ENCODE peak calls at places on chromosomes 12 and 14, in nine cellular contexts. E, O, D, B, N, I, Z, R and K are unnamed samples.

GRCh38 chr12:131097247-131098177 is 143.8 kb downstream of the ADGRD1 start:
- DNase-seq in B (no peak), R (peak; percentile 12), E (no peak), D (no peak), N (no peak), I (no peak), O (no peak), Z (peak; percentile 49), K (no peak)

GRCh38 chr12:6946033-6946919 is 2.5 kb downstream of the C12orf57 start:
- DNase-seq in N (peak; percentile 87), B (no peak), D (no peak), R (no peak), Z (peak; percentile 19), E (peak; percentile 69), I (peak; percentile 50), O (peak; percentile 97), K (no peak)

GRCh38 chr12:124497039-124497438 is 70.4 kb downstream of the NCOR2 start:
- DNase-seq in I (no peak), B (no peak), R (no peak), Z (no peak), D (no peak), O (no peak), E (no peak), N (no peak), K (peak; percentile 59)

GRCh38 chr12:104529130-104529874 is 72.6 kb downstream of the CHST11 start:
- DNase-seq in I (no peak), B (no peak), O (no peak), Z (no peak), N (no peak), D (no peak), E (no peak), R (no peak), K (peak; percentile 22)

GRCh38 chr14:76083796-76084195 is 67.9 kb upstream of the GPATCH2L start:
- DNase-seq in Z (no peak), N (no peak), E (no peak), B (no peak), R (no peak), O (no peak), I (no peak), D (no peak), K (no peak)

GRCh38 chr12:41521872-41522379 is 333.8 kb downstream of the PDZRN4 start:
- DNase-seq in O (no peak), B (peak; percentile 92), I (no peak), D (no peak), N (peak; percentile 13), E (peak; percentile 34), Z (no peak), R (no peak), K (peak; percentile 91)

GRCh38 chr14:94977016-94977415 is 180.3 kb downstream of the DICER1 start:
- DNase-seq in I (no peak), B (no peak), D (no peak), R (no peak), N (no peak), Z (no peak), E (no peak), O (no peak), K (no peak)

GRCh38 chr12:67671892-67672291 is 23.3 kb downstream of the DYRK2 start:
- DNase-seq in N (no peak), D (no peak), Z (no peak), R (no peak), E (no peak), O (no peak), I (no peak), B (no peak), K (no peak)

GRCh38 chr12:108065061-108065460 is 64.0 kb upstream of the WSCD2 start:
- DNase-seq in Z (no peak), R (no peak), D (no peak), O (no peak), I (no peak), N (no peak), B (no peak), E (no peak), K (no peak)

GRCh38 chr14:99624024-99624423 is 20.0 kb upstream of the CCDC85C start:
- DNase-seq in E (no peak), B (no peak), I (no peak), D (no peak), O (no peak), R (no peak), Z (no peak), N (no peak), K (no peak)